ENCODE peak calls at places on chromosome 15, in four cellular contexts. O, S, L and D are unnamed samples.

GRCh38 chr15:63191895-63192603 is 2.6 kb downstream of the RAB8B start:
- DNase-seq in O (no peak), S (peak), L (no peak), D (no peak)

GRCh38 chr15:82812994-82813393 is 3.6 kb downstream of the WHAMM start:
- DNase-seq in O (no peak), S (no peak), L (no peak), D (no peak)

GRCh38 chr15:28892789-28893610 is 7.2 kb downstream of the APBA2 start:
- DNase-seq in O (no peak), S (no peak), L (no peak), D (no peak)

GRCh38 chr15:38231430-38231829 is 21.2 kb upstream of the SPRED1 start:
- DNase-seq in O (no peak), S (no peak), L (no peak), D (no peak)

GRCh38 chr15:69164807-69165636 is 4.6 kb downstream of the GLCE start:
- DNase-seq in O (no peak), S (no peak), L (no peak), D (no peak)

GRCh38 chr15:96356494-96357455 is 26.3 kb downstream of the NR2F2 start:
- DNase-seq in O (no peak), S (peak), L (peak), D (peak)

GRCh38 chr15:74781673-74782595 is at the start of gene CSK:
- DNase-seq in O (no peak), S (peak), L (peak), D (peak)

GRCh38 chr15:86690566-86690965 is 610.9 kb downstream of the AGBL1 start:
- DNase-seq in O (no peak), S (no peak), L (no peak), D (no peak)

GRCh38 chr15:26073430-26074333 is 210.6 kb upstream of the ATP10A start:
- DNase-seq in O (no peak), S (no peak), L (no peak), D (no peak)

GRCh38 chr15:65411470-65412071 is 11.2 kb downstream of the IGDCC4 start:
- DNase-seq in O (no peak), S (no peak), L (no peak), D (no peak)

DNA sequence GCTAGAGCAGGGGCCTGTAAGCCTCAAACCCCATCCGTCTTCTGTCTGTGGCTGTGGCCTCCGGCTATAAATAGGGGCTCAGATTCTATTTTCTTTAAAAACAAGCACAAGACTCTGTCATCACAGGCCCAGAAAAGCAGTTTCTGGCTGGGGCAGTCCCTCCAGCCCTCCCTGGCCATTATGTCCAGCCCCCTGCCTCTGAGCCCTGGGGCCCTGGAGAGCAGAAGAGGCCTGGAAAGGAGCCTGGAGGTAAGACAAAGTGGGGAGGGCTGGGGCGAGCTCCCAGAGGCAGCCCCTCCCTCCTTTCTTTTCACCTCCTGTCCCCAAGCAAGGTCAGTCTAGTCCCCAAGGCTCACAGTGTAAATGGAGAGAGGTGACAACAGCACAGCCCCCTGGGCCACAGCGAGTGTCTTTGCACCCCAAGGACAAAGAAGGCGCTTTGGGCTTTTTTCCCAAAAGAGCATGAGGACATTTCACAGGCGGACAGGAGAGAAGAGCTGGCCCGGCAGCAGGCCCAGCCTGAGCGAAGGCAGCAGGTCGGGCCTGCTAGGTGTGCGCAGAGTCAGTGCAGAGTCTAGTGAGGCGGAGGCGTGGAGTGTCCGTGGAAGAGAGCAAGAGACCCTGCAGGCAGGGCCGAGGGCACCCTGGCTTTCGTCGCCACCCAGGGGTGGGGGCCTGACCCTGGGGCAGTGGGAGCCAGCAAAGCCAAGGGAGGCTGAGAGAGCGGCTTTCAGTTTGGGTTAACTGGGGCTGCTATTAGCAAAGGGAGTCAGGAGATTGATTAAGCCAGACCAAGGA is 188.3 kb downstream of the TBC1D2B start:
- DNase-seq in O (no peak), S (no peak), L (no peak), D (no peak)
- TF ChIP-seq TEAD4 in O (no peak), S (no peak), L (no peak), D (no peak)

DNA sequence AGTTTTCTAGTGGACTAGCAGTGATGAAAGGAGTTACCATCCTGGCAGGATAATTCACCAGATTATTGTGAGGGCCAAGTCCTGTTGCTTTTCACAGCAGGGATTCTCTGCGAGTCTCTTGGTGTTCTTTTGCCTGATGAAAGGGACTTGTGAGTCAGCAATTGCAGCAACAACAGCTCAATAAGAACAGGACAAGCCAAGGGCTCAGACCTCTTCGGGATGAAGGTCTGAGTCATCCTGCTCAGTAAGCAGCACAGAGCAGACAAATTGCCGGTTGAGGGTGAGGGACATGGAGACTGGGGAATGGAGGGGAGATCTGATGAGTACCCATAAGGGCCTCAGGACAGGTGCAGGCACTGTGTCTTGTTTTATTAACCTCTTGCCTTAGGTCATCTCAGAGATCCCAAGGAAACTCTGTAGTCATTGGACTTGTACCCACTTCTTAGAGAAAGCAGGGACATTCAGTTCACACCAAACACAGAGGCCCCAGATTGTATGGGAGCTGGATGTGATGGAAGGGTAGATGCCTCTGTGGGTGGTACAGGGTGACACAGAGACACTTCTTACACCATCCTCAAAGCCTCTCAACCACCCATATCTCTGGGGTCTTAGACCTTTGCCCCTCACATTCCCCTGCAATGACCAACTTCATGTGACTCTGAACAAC is 173.8 kb upstream of the TLE3 start:
- DNase-seq in O (peak), S (no peak), L (no peak), D (no peak)
- TF ChIP-seq TEAD4 in O (no peak), S (no peak), L (no peak), D (no peak)

GRCh38 chr15:80727196-80727595 is 32.1 kb downstream of the ABHD17C start:
- DNase-seq in O (no peak), S (no peak), L (no peak), D (no peak)
- TF ChIP-seq TEAD4 in O (peak), S (no peak), L (no peak), D (no peak)

GRCh38 chr15:79430901-79431635 is 1.1 kb upstream of the MINAR1 start:
- DNase-seq in O (no peak), S (no peak), L (no peak), D (no peak)

GRCh38 chr15:79431636-79432344 is at the start of gene MINAR1:
- DNase-seq in O (no peak), S (no peak), L (peak), D (peak)

GRCh38 chr15:79432345-79433311 is 492 bp downstream of the MINAR1 start:
- DNase-seq in O (no peak), S (no peak), L (peak), D (peak)

GRCh38 chr15:79434361-79434760 is 2.2 kb downstream of the MINAR1 start:
- DNase-seq in O (no peak), S (no peak), L (no peak), D (no peak)

GRCh38 chr15:79433610-79434009 is 1.5 kb downstream of the MINAR1 start:
- DNase-seq in O (no peak), S (no peak), L (peak), D (peak)
- TF ChIP-seq TEAD4 in O (no peak), S (no peak), L (no peak), D (no peak)

DNA sequence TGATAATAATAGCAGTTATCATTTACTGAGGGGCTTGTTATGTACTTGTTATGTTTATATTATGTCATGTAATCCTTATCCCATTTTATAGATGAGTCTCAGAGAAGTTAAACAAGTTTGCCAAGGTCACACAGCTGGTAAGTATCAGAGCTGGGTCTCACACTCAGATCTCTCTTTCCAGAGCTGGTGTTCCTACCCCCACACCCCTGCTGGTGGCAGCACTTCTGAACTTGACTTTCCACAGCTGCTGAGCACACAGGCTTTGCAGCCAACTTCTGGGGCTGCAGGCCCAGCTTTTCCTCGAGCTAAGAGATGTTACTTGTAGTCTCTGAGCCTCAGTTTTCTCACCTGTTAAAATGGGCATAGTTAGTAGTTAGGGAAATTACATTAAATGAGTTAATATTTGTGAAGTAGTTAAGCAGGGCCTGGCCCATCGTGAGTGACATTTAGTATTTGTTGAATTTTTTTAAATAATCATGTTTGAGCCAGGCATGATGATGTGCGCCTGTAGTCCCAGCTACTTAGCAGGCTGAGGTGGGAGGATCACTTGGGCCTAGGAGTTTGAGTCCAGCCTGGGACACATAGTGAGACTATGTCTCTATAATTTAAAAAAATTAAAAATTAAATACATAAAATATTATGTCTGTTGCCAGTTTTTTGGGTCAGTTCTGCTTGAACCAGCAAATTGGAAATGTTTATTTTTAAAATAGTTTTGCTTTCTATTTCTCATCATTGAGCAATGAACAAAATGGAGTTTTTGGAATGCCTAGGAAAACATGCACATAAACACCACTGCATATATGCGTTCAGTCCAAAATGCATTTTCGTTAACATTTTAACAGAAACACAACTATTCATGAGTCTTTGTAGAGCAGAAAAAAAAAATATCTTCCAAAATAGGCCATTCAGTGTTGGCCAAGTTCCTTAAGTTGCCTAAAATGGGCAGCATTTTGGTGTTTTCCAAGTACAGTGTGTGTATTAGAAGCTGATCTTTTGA is 87.3 kb downstream of the SMAD6 start:
- DNase-seq in O (no peak), S (peak), L (no peak), D (peak)
- TF ChIP-seq TEAD4 in O (no peak), S (no peak), L (no peak), D (no peak)

DNA sequence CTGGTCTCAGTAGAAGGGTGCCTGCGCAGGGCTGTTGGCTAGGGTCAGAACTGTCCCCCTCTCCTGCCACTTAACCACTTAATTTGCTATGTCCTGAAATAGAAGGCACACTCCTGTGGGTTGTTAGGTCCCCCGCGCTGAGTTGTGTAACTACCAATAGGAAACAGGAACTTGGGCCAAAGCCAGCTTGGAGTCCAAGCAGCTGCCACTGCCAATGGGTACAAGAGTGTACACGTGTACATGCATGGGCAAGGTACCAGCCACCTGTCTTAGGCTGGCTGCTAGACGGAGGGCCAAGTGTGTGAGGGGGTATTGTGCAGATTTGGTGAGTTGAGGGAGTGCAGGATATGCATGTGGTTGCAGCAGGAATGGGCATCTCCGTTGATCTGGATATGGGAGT is 29.7 kb upstream of the POLG start:
- DNase-seq in O (no peak), S (no peak), L (no peak), D (no peak)
- TF ChIP-seq TEAD4 in O (no peak), S (no peak), L (no peak), D (no peak)

GRCh38 chr15:35910227-35910626 is 364.3 kb upstream of the DPH6 start:
- DNase-seq in O (no peak), S (no peak), L (no peak), D (no peak)

GRCh38 chr15:35909414-35909813 is 363.4 kb upstream of the DPH6 start:
- DNase-seq in O (no peak), S (no peak), L (no peak), D (no peak)

GRCh38 chr15:35914573-35914972 is 368.6 kb upstream of the DPH6 start:
- DNase-seq in O (no peak), S (no peak), L (no peak), D (no peak)

GRCh38 chr15:35911052-35911780 is 365.3 kb upstream of the DPH6 start:
- DNase-seq in O (no peak), S (no peak), L (no peak), D (no peak)

DNA sequence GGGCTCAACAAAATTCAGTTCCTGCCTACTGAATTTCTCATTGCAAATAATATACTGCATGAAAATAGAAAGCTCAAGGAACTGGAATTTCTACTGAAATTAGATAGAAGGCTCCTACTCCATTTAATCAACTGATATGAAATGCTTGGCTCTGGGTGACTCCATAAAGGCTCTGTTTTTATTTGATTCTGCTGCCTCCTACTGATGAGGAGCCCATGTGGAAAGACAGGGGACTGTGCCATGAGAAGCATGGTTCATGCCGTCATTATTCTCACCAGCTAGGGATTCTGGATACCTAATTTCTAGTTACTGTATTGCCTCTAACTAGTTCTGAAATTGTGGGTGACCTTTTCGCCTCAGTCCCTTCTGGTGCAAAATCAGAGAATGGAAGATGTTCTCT is 366.2 kb upstream of the DPH6 start:
- DNase-seq in O (no peak), S (no peak), L (peak), D (no peak)
- TF ChIP-seq TEAD4 in O (no peak), S (no peak), L (no peak), D (no peak)

GRCh38 chr15:41971089-41971892 is 1.1 kb downstream of the EHD4 start:
- DNase-seq in O (no peak), S (peak), L (peak), D (peak)

GRCh38 chr15:41971893-41972340 is 440 bp downstream of the EHD4 start:
- DNase-seq in O (no peak), S (peak), L (peak), D (peak)

GRCh38 chr15:41968738-41969137 is 3.6 kb downstream of the EHD4 start:
- DNase-seq in O (no peak), S (no peak), L (no peak), D (no peak)

GRCh38 chr15:41970456-41970855 is 1.9 kb downstream of the EHD4 start:
- DNase-seq in O (no peak), S (no peak), L (no peak), D (no peak)

DNA sequence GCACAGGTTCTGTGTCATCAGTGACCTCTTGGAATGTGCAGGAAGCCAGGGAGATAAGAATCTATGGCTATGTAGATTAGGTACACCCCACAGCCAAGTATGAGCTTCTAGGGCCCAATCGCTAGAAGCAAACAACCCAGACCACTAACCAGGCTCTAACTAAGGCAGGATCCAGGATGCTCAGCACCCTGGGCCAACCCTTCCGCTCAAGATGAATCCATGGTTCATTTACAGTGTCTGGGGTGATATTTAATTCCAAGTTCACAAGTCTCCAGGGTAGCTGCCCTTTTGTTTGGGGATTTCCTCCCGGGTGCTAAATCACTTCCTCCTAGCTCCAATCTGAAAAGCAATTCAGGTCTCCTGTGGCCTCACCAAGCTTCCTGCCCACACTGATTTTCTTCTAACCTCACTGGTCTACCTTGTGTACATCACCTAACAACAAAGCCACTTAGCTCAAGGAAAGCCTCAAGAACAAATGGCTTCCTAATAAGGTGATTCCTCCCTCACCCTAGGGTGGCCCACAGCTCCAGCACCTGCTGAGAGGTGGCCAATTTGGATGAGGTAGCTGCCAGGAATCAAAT is 2.4 kb downstream of the EHD4 start:
- DNase-seq in O (no peak), S (no peak), L (no peak), D (no peak)
- TF ChIP-seq TEAD4 in O (no peak), S (no peak), L (no peak), D (no peak)